ENCODE peak calls at places on chromosome 18, in five cellular contexts. C, D, R, A and W are unnamed samples.

GRCh38 chr18:50013363-50014138 is 181.4 kb downstream of the MYO5B start:
- DNase-seq in R (no peak), C (no peak), D (peak), A (no peak), W (no peak)

GRCh38 chr18:11990541-11990940 is 9.2 kb downstream of the IMPA2 start:
- DNase-seq in A (peak), R (no peak), C (no peak), D (no peak), W (no peak)

GRCh38 chr18:69365658-69366057 is 35.0 kb upstream of the DOK6 start:
- DNase-seq in A (no peak), D (no peak), C (no peak), R (no peak), W (no peak)

GRCh38 chr18:27136208-27136535 is 48.9 kb downstream of the CHST9 start:
- DNase-seq in D (no peak), A (no peak), C (no peak), R (peak), W (no peak)

GRCh38 chr18:31045599-31045998 is 3.1 kb upstream of the DSC3 start:
- DNase-seq in R (no peak), C (no peak), A (no peak), D (no peak), W (no peak)

GRCh38 chr18:58392336-58393000 is 236.4 kb downstream of the ALPK2 start:
- DNase-seq in C (no peak), R (no peak), A (no peak), D (no peak), W (no peak)

GRCh38 chr18:69951182-69951581 is 3.5 kb upstream of the CD226 start:
- DNase-seq in C (no peak), A (no peak), R (no peak), D (no peak), W (no peak)

GRCh38 chr18:79955302-79956075 is 4.0 kb upstream of the SLC66A2 start:
- DNase-seq in D (no peak), C (no peak), A (no peak), R (no peak), W (no peak)

GRCh38 chr18:77039196-77040140 is 93.1 kb downstream of the MBP start:
- DNase-seq in A (no peak), D (no peak), R (peak), C (no peak), W (no peak)

GRCh38 chr18:21833619-21834300 is 93.2 kb downstream of the MIB1 start:
- DNase-seq in A (no peak), D (no peak), R (no peak), C (no peak), W (no peak)

GRCh38 chr18:6052449-6052913 is 157.2 kb upstream of the TMEM200C start:
- DNase-seq in A (no peak), R (no peak), C (no peak), D (no peak), W (no peak)

GRCh38 chr18:33560686-33561370 is 17.2 kb upstream of the ASXL3 start:
- DNase-seq in C (no peak), D (no peak), R (no peak), A (no peak), W (no peak)

GRCh38 chr18:39602112-39602511 is 2036.5 kb upstream of the CELF4 start:
- DNase-seq in D (no peak), R (no peak), C (no peak), A (no peak), W (no peak)

GRCh38 chr18:77133051-77133919 is 702 bp upstream of the MBP start:
- DNase-seq in R (no peak), C (peak), A (peak), D (peak), W (no peak)

GRCh38 chr18:5546660-5547059 is 2.9 kb upstream of the EPB41L3 start:
- DNase-seq in R (no peak), C (peak), A (no peak), D (no peak), W (peak)

GRCh38 chr18:48565105-48565504 is 26.3 kb downstream of the CTIF start:
- DNase-seq in D (no peak), C (no peak), R (no peak), A (no peak), W (no peak)

GRCh38 chr18:61992923-61993322 is 100.1 kb upstream of the RNF152 start:
- DNase-seq in R (no peak), C (no peak), A (no peak), D (no peak), W (no peak)

GRCh38 chr18:37419866-37420265 is 145.7 kb downstream of the CELF4 start:
- DNase-seq in D (no peak), R (no peak), C (no peak), A (no peak), W (no peak)

GRCh38 chr18:49473721-49474120 is 13.3 kb upstream of the DYM start:
- DNase-seq in D (no peak), C (no peak), A (no peak), R (no peak), W (no peak)

DNA sequence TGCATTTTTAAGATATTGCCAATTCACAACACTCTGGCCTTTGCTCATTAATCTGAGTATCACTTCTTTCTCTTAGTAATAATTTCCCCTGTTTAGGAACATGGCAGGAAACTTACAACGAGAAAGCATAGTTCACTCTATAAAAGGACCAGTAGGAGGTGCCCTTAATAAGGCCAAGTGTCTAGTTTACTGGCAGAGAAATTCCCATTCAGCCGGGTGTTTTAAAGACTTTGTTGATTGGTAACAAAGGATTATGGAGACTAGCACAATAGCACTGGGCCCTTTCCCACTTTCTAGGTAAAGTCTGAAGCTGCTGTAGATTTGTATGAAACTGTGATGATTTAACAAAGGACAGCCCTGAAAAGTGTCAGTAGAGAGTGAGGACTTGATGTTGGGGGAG is 3.1 kb downstream of the DCC start:
- DNase-seq in A (no peak), D (no peak), R (no peak), C (no peak), W (no peak)
- TF ChIP-seq CTCF in A (no peak), D (no peak), R (no peak), C (no peak), W (no peak)

GRCh38 chr18:72539861-72540260 is 4.3 kb downstream of the CBLN2 start:
- DNase-seq in A (no peak), D (no peak), C (no peak), R (no peak), W (no peak)

GRCh38 chr18:72542993-72543361 is 1.2 kb downstream of the CBLN2 start:
- DNase-seq in R (no peak), A (no peak), C (no peak), D (no peak), W (peak)

GRCh38 chr18:72543362-72544055 is 633 bp downstream of the CBLN2 start:
- DNase-seq in C (no peak), R (no peak), A (no peak), D (no peak), W (no peak)

GRCh38 chr18:72541871-72542690 is 2.1 kb downstream of the CBLN2 start:
- DNase-seq in D (no peak), A (no peak), R (no peak), C (no peak), W (no peak)

GRCh38 chr18:72544092-72544886 is at the start of gene CBLN2:
- DNase-seq in C (peak), A (peak), D (peak), R (peak), W (peak)
- TF ChIP-seq CTCF in C (no peak), A (peak), D (peak), R (peak), W (peak)

GRCh38 chr18:63320041-63320689 is 596 bp upstream of the BCL2 start:
- DNase-seq in C (peak), D (peak), R (peak), A (peak), W (peak)
- TF ChIP-seq CTCF in C (no peak), D (peak), R (peak), A (peak), W (no peak)

DNA sequence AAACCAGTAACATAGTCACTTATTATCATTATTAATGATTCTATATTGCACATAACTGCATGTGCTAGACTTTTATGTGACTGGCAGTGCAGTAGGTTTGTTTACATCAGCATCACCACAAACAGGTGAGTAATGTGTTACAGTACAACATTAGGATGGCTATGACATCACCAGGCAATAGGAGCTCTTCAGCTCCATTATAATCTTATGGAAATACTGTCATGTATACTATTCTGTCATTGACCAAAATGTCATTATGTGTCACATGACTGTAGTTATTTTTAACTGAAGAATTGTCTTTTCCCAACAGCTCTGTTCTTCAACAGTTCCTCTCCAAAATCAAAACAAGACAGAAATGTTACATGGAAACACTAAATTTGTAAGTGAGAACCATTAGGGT is 96.3 kb downstream of the C18orf54 start:
- DNase-seq in R (no peak), C (no peak), D (no peak), A (no peak), W (no peak)
- TF ChIP-seq CTCF in R (no peak), C (no peak), D (no peak), A (no peak), W (no peak)

GRCh38 chr18:35143615-35144596 is 96.9 kb upstream of the ZNF397 start:
- DNase-seq in C (peak), R (peak), D (peak), A (no peak), W (peak)
- TF ChIP-seq CTCF in C (peak), R (peak), D (peak), A (peak), W (peak)